ENCODE peak calls at places on chromosomes 16 and 17, in seven cellular contexts. U, A, R, W, Q, Y and X are unnamed samples. For H3K27me3, the result is how much of the 10 kb centered on the place peaks cover.

GRCh38 chr17:75551276-75551675 is 25.8 kb downstream of the LLGL2 start:
- DNase-seq in U (no peak), A (no peak), R (no peak), W (no peak), Q (no peak), Y (peak), X (no peak)

GRCh38 chr17:5758651-5759050 is 174.3 kb upstream of the NLRP1 start:
- DNase-seq in U (peak), A (no peak), R (no peak), W (peak), Q (no peak), Y (peak), X (no peak)

GRCh38 chr16:71499775-71500364 is 10.7 kb upstream of the ZNF19 start:
- DNase-seq in U (peak), A (no peak), R (peak), W (peak), Q (no peak), Y (peak), X (peak)

GRCh38 chr16:10561425-10561824 is 19.0 kb downstream of the EMP2 start:
- DNase-seq in U (no peak), A (no peak), R (no peak), W (no peak), Q (no peak), Y (no peak), X (no peak)

GRCh38 chr16:14303182-14303618 is 232.1 kb downstream of the MRTFB start:
- DNase-seq in U (peak), A (no peak), R (no peak), W (no peak), Q (no peak), Y (peak), X (no peak)

GRCh38 chr17:27310548-27311110 is 16.7 kb downstream of the WSB1 start:
- DNase-seq in U (no peak), A (no peak), R (no peak), W (no peak), Q (no peak), Y (no peak), X (no peak)

GRCh38 chr17:12737740-12738469 is 51.4 kb upstream of the ARHGAP44 start:
- DNase-seq in U (no peak), A (no peak), R (no peak), W (no peak), Q (no peak), Y (no peak), X (no peak)

GRCh38 chr16:26995522-26995921 is 71.2 kb upstream of the C16orf82 start:
- DNase-seq in U (no peak), A (no peak), R (no peak), W (no peak), Q (no peak), Y (no peak), X (no peak)

GRCh38 chr16:23771642-23772041 is 16.8 kb downstream of the CHP2 start:
- DNase-seq in U (peak), A (no peak), R (no peak), W (no peak), Q (no peak), Y (no peak), X (no peak)

GRCh38 chr17:30336369-30337171 is 2.7 kb upstream of the TMIGD1 start:
- DNase-seq in U (peak), A (no peak), R (peak), W (peak), Q (no peak), Y (peak), X (peak)

GRCh38 chr17:8828517-8828875 is 29.3 kb upstream of the MFSD6L start:
- DNase-seq in U (no peak), A (no peak), R (no peak), W (no peak), Q (no peak), Y (no peak), X (no peak)

GRCh38 chr17:39462644-39463375 is 1.5 kb downstream of the CDK12 start:
- DNase-seq in U (peak), A (no peak), R (no peak), W (no peak), Q (no peak), Y (peak), X (no peak)

GRCh38 chr16:80014241-80014939 is 413.9 kb upstream of the MAF start:
- DNase-seq in U (no peak), A (no peak), R (no peak), W (no peak), Q (no peak), Y (peak), X (no peak)

GRCh38 chr17:48500435-48501426 is 30.1 kb downstream of the HOXB1 start:
- DNase-seq in U (peak), A (no peak), R (no peak), W (no peak), Q (no peak), Y (peak), X (no peak)

GRCh38 chr16:74462361-74462760 is 41.1 kb upstream of the CLEC18B start:
- DNase-seq in U (no peak), A (no peak), R (no peak), W (no peak), Q (no peak), Y (no peak), X (no peak)

GRCh38 chr17:43891851-43892671 is 15.3 kb downstream of the MPP2 start:
- DNase-seq in U (no peak), A (no peak), R (no peak), W (no peak), Q (no peak), Y (no peak), X (no peak)

GRCh38 chr17:44529864-44530263 is 26.7 kb upstream of the GPATCH8 start:
- DNase-seq in U (no peak), A (no peak), R (no peak), W (no peak), Q (no peak), Y (no peak), X (no peak)

GRCh38 chr17:40493697-40494096 is 7.7 kb downstream of the TNS4 start:
- DNase-seq in U (no peak), A (no peak), R (no peak), W (no peak), Q (no peak), Y (no peak), X (no peak)

GRCh38 chr17:40499551-40500189 is 1.8 kb downstream of the TNS4 start:
- DNase-seq in U (no peak), A (peak), R (no peak), W (no peak), Q (peak), Y (peak), X (no peak)

GRCh38 chr16:68357923-68358322 is 47.1 kb downstream of the PRMT7 start:
- DNase-seq in U (no peak), A (no peak), R (no peak), W (no peak), Q (no peak), Y (no peak), X (no peak)

GRCh38 chr16:13426279-13426678 is 493.7 kb upstream of the ERCC4 start:
- DNase-seq in U (peak), A (no peak), R (no peak), W (peak), Q (no peak), Y (no peak), X (no peak)

GRCh38 chr16:22004321-22004720 is 3.4 kb upstream of the PDZD9 start:
- DNase-seq in U (no peak), A (no peak), R (no peak), W (no peak), Q (no peak), Y (no peak), X (no peak)

GRCh38 chr17:72401883-72402726 is 281.3 kb downstream of the SOX9 start:
- DNase-seq in U (no peak), A (no peak), R (no peak), W (no peak), Q (no peak), Y (no peak), X (no peak)

GRCh38 chr16:80198265-80198994 is 342.4 kb upstream of the DYNLRB2 start:
- DNase-seq in U (no peak), A (no peak), R (no peak), W (no peak), Q (no peak), Y (no peak), X (no peak)

GRCh38 chr16:89183975-89184684 is 12.6 kb downstream of the CDH15 start:
- DNase-seq in U (peak), A (no peak), R (no peak), W (no peak), Q (no peak), Y (no peak), X (no peak)

GRCh38 chr16:55040366-55041086 is 109.9 kb downstream of the IRX5 start:
- DNase-seq in U (no peak), A (no peak), R (no peak), W (no peak), Q (no peak), Y (no peak), X (no peak)

GRCh38 chr17:35467824-35468223 is 19.3 kb upstream of the SLFN13 start:
- DNase-seq in U (no peak), A (no peak), R (peak), W (no peak), Q (no peak), Y (no peak), X (peak)

GRCh38 chr17:12545877-12546513 is 119.7 kb upstream of the MYOCD start:
- DNase-seq in U (peak), A (peak), R (no peak), W (peak), Q (no peak), Y (peak), X (no peak)

GRCh38 chr17:39198186-39198566 is 707 bp upstream of the CACNB1 start:
- DNase-seq in U (no peak), A (no peak), R (no peak), W (no peak), Q (no peak), Y (no peak), X (no peak)

GRCh38 chr17:80761421-80761871 is 216.8 kb downstream of the RPTOR start:
- DNase-seq in U (no peak), A (no peak), R (peak), W (no peak), Q (no peak), Y (peak), X (peak)

GRCh38 chr17:66349549-66350245 is 47.3 kb downstream of the PRKCA start:
- DNase-seq in U (peak), A (no peak), R (no peak), W (no peak), Q (no peak), Y (no peak), X (no peak)
- H3K27ac ChIP-seq in U (peak), A (no peak), R (peak), W (no peak), Q (no peak), Y (peak), X (no peak)

DNA sequence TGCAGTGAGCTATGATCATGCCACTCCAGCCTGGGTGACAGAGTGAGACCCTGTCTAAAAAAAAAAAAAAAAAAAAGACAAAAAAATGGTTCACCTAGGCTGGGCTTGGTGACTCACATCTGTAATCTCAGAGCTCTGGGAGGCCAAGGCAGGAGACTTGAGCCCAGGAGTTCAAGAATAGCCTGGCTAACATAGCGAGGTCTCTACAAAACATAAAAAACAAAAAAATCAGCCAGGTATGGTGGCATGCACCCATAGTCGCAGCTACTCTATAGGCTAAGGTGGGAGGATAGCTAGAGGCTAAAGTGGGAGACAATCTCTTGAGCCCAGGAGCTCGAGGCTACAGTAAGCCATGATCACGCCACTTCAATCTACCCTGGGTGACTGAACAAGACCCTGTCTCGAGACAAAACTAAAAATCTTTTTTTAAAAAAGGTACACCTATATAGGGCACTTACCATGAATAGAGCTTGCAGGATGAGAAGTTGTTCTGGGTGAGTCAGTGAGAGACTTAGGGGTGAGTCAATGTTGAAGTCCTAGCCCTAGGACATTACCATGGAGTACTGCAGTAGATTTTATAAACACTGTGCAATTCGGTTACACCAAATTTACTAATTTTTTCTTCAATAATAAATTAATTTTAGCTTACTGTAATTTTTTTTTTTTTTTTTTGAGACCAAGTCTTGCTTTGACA is 19.0 kb downstream of the USP32 start:
- DNase-seq in U (no peak), A (no peak), R (no peak), W (no peak), Q (no peak), Y (peak), X (no peak)
- H3K27me3 ChIP-seq in U (under half), A (under half), R (under half), W (under half), Q (under half), Y (under half), X (under half)

GRCh38 chr16:56984639-56985038 is 4.7 kb upstream of the NLRC5 start:
- DNase-seq in U (no peak), A (no peak), R (no peak), W (no peak), Q (no peak), Y (no peak), X (no peak)

GRCh38 chr16:56980792-56981724 is 8.3 kb upstream of the NLRC5 start:
- DNase-seq in U (no peak), A (no peak), R (no peak), W (no peak), Q (no peak), Y (no peak), X (no peak)

GRCh38 chr16:56981729-56982271 is 7.6 kb upstream of the NLRC5 start:
- DNase-seq in U (no peak), A (no peak), R (peak), W (no peak), Q (no peak), Y (no peak), X (no peak)

GRCh38 chr16:56983211-56983751 is 6.1 kb upstream of the NLRC5 start:
- DNase-seq in U (no peak), A (no peak), R (peak), W (no peak), Q (no peak), Y (no peak), X (no peak)

GRCh38 chr16:56982695-56983094 is 6.7 kb upstream of the NLRC5 start:
- DNase-seq in U (no peak), A (no peak), R (no peak), W (no peak), Q (no peak), Y (no peak), X (no peak)
- H3K27ac ChIP-seq in U (no peak), A (peak), R (no peak), W (no peak), Q (no peak), Y (no peak), X (no peak)

GRCh38 chr16:799948-800833 is at the start of gene GNG13:
- DNase-seq in U (peak), A (no peak), R (no peak), W (no peak), Q (no peak), Y (no peak), X (no peak)
- H3K27me3 ChIP-seq in U (under half), A (under half), R (under half), W (under half), Q (under half), Y (under half), X (under half)

GRCh38 chr17:33220031-33220430 is 73.1 kb downstream of the ASIC2 start:
- DNase-seq in U (no peak), A (no peak), R (no peak), W (no peak), Q (no peak), Y (no peak), X (no peak)

GRCh38 chr17:33218657-33219298 is 74.3 kb downstream of the ASIC2 start:
- DNase-seq in U (no peak), A (no peak), R (no peak), W (no peak), Q (no peak), Y (peak), X (no peak)
- H3K27ac ChIP-seq in U (no peak), A (peak), R (no peak), W (no peak), Q (peak), Y (no peak), X (no peak)

GRCh38 chr16:56608043-56608875 is at the start of gene MT2A:
- DNase-seq in U (peak), A (peak), R (peak), W (no peak), Q (peak), Y (peak), X (peak)
- H3K27me3 ChIP-seq in U (under half), A (under half), R (under half), W (under half), Q (under half), Y (under half), X (under half)

GRCh38 chr17:61337247-61337812 is 62.3 kb upstream of the TBX2 start:
- DNase-seq in U (no peak), A (no peak), R (no peak), W (no peak), Q (no peak), Y (peak), X (no peak)

GRCh38 chr17:61338000-61338864 is 61.4 kb upstream of the TBX2 start:
- DNase-seq in U (no peak), A (no peak), R (no peak), W (no peak), Q (no peak), Y (peak), X (no peak)

GRCh38 chr17:61334673-61335072 is 65.0 kb upstream of the TBX2 start:
- DNase-seq in U (no peak), A (peak), R (no peak), W (no peak), Q (no peak), Y (no peak), X (no peak)

GRCh38 chr17:61335105-61335844 is 64.4 kb upstream of the TBX2 start:
- DNase-seq in U (no peak), A (peak), R (no peak), W (no peak), Q (no peak), Y (peak), X (no peak)

DNA sequence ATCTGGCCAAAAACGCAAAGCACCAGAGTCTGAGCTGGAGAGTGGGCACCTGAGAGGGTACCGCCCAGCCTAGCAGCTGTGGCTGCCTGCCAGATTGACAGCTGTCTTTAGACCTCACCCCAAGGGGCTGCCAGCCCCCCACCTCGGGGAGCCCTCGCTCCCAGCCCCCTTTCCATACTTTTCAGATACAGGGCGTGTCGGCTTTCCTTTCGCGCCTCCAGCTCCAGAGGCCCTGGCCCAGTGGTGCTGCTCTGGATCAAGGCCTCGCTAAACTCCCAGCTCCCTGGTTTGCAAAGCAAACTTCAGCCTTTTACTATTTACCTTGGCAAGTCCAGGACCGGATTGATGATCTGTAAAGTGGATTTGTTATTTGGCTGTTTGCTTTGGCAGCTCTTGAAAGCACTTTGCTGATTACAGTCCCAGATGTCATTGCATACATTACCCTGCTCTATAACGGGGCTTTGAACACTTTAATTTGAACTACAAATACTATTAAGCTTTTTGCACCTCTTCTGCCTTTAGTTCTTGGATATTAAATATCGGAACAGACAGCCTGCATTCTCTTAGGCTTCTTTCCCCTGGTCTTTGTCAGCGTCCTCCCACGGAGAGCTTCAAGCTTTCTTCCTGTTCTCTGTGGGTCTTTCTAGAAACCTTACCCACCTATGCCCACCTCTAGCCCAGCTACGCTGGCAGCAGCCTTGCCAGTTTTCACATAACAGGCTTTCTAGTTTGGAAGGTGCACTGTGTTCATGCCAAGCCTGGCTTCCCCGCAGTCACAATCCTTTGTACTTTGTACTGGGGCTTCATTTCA is 63.6 kb upstream of the TBX2 start:
- DNase-seq in U (no peak), A (no peak), R (no peak), W (no peak), Q (no peak), Y (no peak), X (no peak)
- H3K27ac ChIP-seq in U (no peak), A (peak), R (no peak), W (no peak), Q (peak), Y (no peak), X (no peak)

DNA sequence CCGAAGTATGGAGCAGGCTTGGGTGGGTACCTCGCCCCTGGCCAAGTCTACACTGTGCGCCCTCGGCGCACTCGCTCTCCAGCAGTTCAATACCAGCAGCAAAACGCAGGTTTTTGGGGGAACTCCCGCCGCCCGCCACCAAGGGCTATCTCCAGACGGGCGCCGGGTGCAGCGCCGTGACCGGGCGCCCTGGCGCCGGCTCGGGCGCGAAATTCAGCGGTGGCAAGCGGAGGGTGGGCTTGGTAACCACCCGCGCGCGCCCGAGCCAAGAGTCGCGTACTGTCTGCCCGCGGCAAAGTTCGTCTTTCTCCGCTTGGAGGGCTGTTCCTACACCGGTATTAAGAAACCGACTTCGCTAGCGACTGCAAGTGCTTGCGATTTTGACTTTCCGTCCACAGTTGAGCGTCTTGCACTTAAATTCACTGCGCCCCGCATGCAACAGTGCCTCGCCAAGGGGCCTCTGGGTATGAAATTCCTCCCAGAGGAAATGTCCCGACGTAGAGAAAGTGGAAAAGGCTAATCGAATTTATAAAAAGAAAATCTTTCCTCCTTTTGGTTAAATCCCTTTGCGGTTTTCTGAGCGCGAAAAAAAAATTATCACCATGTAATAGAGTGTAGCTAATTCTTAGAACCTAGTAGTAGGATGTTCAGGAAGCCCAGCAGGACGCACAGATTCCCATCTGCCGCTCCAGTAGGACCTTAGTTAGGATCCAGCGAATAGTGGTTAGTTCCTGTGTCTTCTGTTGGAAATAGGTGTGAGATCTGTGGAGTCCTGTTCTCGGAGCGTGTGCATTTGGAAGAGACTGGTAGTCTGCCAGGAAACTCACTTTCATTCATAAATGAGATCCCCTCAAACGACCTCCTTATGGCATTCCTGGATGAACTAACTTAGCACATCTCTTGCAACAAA is 5.1 kb upstream of the SALL1 start:
- DNase-seq in U (no peak), A (no peak), R (no peak), W (no peak), Q (no peak), Y (peak), X (no peak)
- H3K27me3 ChIP-seq in U (under half), A (under half), R (under half), W (under half), Q (under half), Y (half or more), X (under half)